ENCODE peak calls at places on chromosomes 6 and 20, in six cellular contexts. J is NCI-H748 treated with DMSO at 0.1 percent for 48 hours; L is activated CD4-positive, CD25-positive, alpha-beta regulatory T cell; I is stimulated activated CD4-positive, alpha-beta T cell treated with anti-CD3 and anti-CD28 coated beads, Interleukin-4, amount 100 ng/mL, for 24 hours; C is substantia nigra; F is GM23248. Z is an unnamed sample.

GRCh38 chr6:118285791-118286190 is 262.3 kb upstream of the PLN start:
- DNase-seq in I (no peak), C (no peak), F (no peak), J (no peak), L (no peak), Z (no peak)

GRCh38 chr6:67694127-67694526 is 941.0 kb upstream of the ADGRB3 start:
- DNase-seq in L (no peak), I (no peak), C (no peak), J (no peak), F (no peak), Z (no peak)

GRCh38 chr6:7975764-7976146 is 65.2 kb upstream of the TXNDC5 start:
- DNase-seq in C (no peak), L (no peak), F (peak), J (no peak), I (no peak), Z (peak)

GRCh38 chr6:144321839-144322591 is 36.9 kb downstream of the UTRN start:
- DNase-seq in I (no peak), C (no peak), J (no peak), L (no peak), F (peak), Z (no peak)

GRCh38 chr6:75220365-75220764 is 14.5 kb upstream of the COL12A1 start:
- DNase-seq in L (no peak), C (no peak), J (no peak), F (peak), I (no peak), Z (no peak)

GRCh38 chr6:139926711-139927110 is 552.3 kb upstream of the CITED2 start:
- DNase-seq in F (peak), L (no peak), I (no peak), C (no peak), J (no peak), Z (no peak)

GRCh38 chr6:12528171-12528570 is 188.4 kb upstream of the PHACTR1 start:
- DNase-seq in L (no peak), I (no peak), F (no peak), J (no peak), C (no peak), Z (no peak)

GRCh38 chr6:56995347-56995746 is 40.4 kb downstream of the BEND6 start:
- DNase-seq in L (no peak), F (no peak), C (no peak), J (no peak), I (no peak), Z (no peak)

GRCh38 chr6:144007779-144008500 is at the start of gene PLAGL1:
- DNase-seq in C (no peak), J (no peak), I (peak), L (no peak), F (peak), Z (no peak)

GRCh38 chr6:15538106-15538505 is 124.7 kb downstream of the DTNBP1 start:
- DNase-seq in C (no peak), L (no peak), F (no peak), J (no peak), I (no peak), Z (no peak)

GRCh38 chr20:5073154-5074049 is 46.4 kb downstream of the PCNA start:
- DNase-seq in L (no peak), J (no peak), I (no peak), F (peak), C (peak), Z (no peak)

GRCh38 chr6:160128125-160128683 is 6.6 kb downstream of the SLC22A1 start:
- DNase-seq in L (no peak), C (no peak), J (no peak), I (no peak), F (no peak), Z (no peak)

GRCh38 chr6:163991326-163991725 is 576.8 kb downstream of the QKI start:
- DNase-seq in C (no peak), F (no peak), I (no peak), J (no peak), L (no peak), Z (no peak)

GRCh38 chr6:10555625-10556309 is 34.6 kb downstream of the GCNT2 start:
- DNase-seq in C (peak), F (peak), I (no peak), L (no peak), J (peak), Z (peak)

GRCh38 chr20:53445276-53445675 is 148.4 kb downstream of the ZNF217 start:
- DNase-seq in F (peak), J (no peak), C (no peak), I (no peak), L (no peak), Z (no peak)

GRCh38 chr20:56504373-56505005 is 20.1 kb upstream of the FAM209A start:
- DNase-seq in L (no peak), C (no peak), I (peak), J (no peak), F (peak), Z (no peak)

GRCh38 chr20:21184810-21185209 is 58.9 kb downstream of the KIZ start:
- DNase-seq in L (no peak), F (peak), C (no peak), J (no peak), I (no peak), Z (no peak)

GRCh38 chr6:142172758-142173157 is 25.7 kb downstream of the VTA1 start:
- DNase-seq in I (no peak), C (no peak), L (no peak), J (no peak), F (no peak), Z (no peak)

GRCh38 chr6:126380072-126380583 is 40.2 kb downstream of the CENPW start:
- DNase-seq in J (no peak), F (no peak), I (no peak), C (no peak), L (no peak), Z (no peak)

Z was measured in hippocampal formation.